ENCODE peak calls at places on chromosomes 5 and 9, in seven cellular contexts. One of them, this sample, is unnamed.

GRCh38 chr5:157384971-157385709 is 74.9 kb upstream of the NIPAL4 start:
- DNase-seq in CD8-positive, alpha-beta T cell: no peak
- DNase-seq in endothelial cell: peak
- DNase-seq in RPMI8226: no peak
- DNase-seq in mesenchymal stem cell: peak
- DNase-seq in cardiac fibroblast: peak
- DNase-seq in B cell: no peak
- DNase-seq in this sample: no peak

GRCh38 chr9:136120438-136120844 is 1.8 kb upstream of the TMEM250 start:
- DNase-seq in CD8-positive, alpha-beta T cell: no peak
- DNase-seq in endothelial cell: no peak
- DNase-seq in RPMI8226: no peak
- DNase-seq in mesenchymal stem cell: no peak
- DNase-seq in cardiac fibroblast: no peak
- DNase-seq in B cell: no peak
- DNase-seq in this sample: no peak

GRCh38 chr5:179880066-179880650 is 21.5 kb upstream of the MRNIP start:
- DNase-seq in CD8-positive, alpha-beta T cell: no peak
- DNase-seq in endothelial cell: no peak
- DNase-seq in RPMI8226: no peak
- DNase-seq in mesenchymal stem cell: no peak
- DNase-seq in cardiac fibroblast: no peak
- DNase-seq in B cell: peak
- DNase-seq in this sample: no peak

GRCh38 chr9:127393680-127394079 is 3.3 kb upstream of the SLC2A8 start:
- DNase-seq in CD8-positive, alpha-beta T cell: no peak
- DNase-seq in endothelial cell: no peak
- DNase-seq in RPMI8226: no peak
- DNase-seq in mesenchymal stem cell: no peak
- DNase-seq in cardiac fibroblast: peak
- DNase-seq in B cell: no peak
- DNase-seq in this sample: no peak

GRCh38 chr5:112097768-112098167 is 321.3 kb downstream of the EPB41L4A start:
- DNase-seq in CD8-positive, alpha-beta T cell: no peak
- DNase-seq in endothelial cell: no peak
- DNase-seq in RPMI8226: no peak
- DNase-seq in mesenchymal stem cell: no peak
- DNase-seq in cardiac fibroblast: peak
- DNase-seq in B cell: no peak
- DNase-seq in this sample: no peak

GRCh38 chr9:129436751-129437625 is 183.9 kb downstream of the C9orf50 start:
- DNase-seq in CD8-positive, alpha-beta T cell: peak
- DNase-seq in endothelial cell: peak
- DNase-seq in RPMI8226: peak
- DNase-seq in mesenchymal stem cell: peak
- DNase-seq in cardiac fibroblast: peak
- DNase-seq in B cell: peak
- DNase-seq in this sample: no peak

GRCh38 chr5:55324815-55325418 is 17.1 kb downstream of the MTREX start:
- DNase-seq in CD8-positive, alpha-beta T cell: no peak
- DNase-seq in endothelial cell: no peak
- DNase-seq in RPMI8226: peak
- DNase-seq in mesenchymal stem cell: peak
- DNase-seq in cardiac fibroblast: peak
- DNase-seq in B cell: no peak
- DNase-seq in this sample: no peak

GRCh38 chr5:97854871-97855762 is 672.1 kb upstream of the RIOK2 start:
- DNase-seq in CD8-positive, alpha-beta T cell: no peak
- DNase-seq in endothelial cell: no peak
- DNase-seq in RPMI8226: no peak
- DNase-seq in mesenchymal stem cell: peak
- DNase-seq in cardiac fibroblast: peak
- DNase-seq in B cell: no peak
- DNase-seq in this sample: no peak

GRCh38 chr5:57439601-57440000 is 43.0 kb downstream of the ACTBL2 start:
- DNase-seq in CD8-positive, alpha-beta T cell: no peak
- DNase-seq in endothelial cell: no peak
- DNase-seq in RPMI8226: no peak
- DNase-seq in mesenchymal stem cell: no peak
- DNase-seq in cardiac fibroblast: no peak
- DNase-seq in B cell: no peak
- DNase-seq in this sample: no peak

GRCh38 chr9:122389799-122390481 is 19.1 kb downstream of the PTGS1 start:
- DNase-seq in CD8-positive, alpha-beta T cell: no peak
- DNase-seq in endothelial cell: peak
- DNase-seq in RPMI8226: no peak
- DNase-seq in mesenchymal stem cell: no peak
- DNase-seq in cardiac fibroblast: no peak
- DNase-seq in B cell: peak
- DNase-seq in this sample: no peak

GRCh38 chr5:120055858-120056257 is 408.2 kb upstream of the PRR16 start:
- DNase-seq in CD8-positive, alpha-beta T cell: no peak
- DNase-seq in endothelial cell: no peak
- DNase-seq in RPMI8226: peak
- DNase-seq in mesenchymal stem cell: peak
- DNase-seq in cardiac fibroblast: peak
- DNase-seq in B cell: no peak
- DNase-seq in this sample: no peak

GRCh38 chr5:15601274-15601673 is 101.3 kb downstream of the FBXL7 start:
- DNase-seq in CD8-positive, alpha-beta T cell: no peak
- DNase-seq in endothelial cell: no peak
- DNase-seq in RPMI8226: no peak
- DNase-seq in mesenchymal stem cell: no peak
- DNase-seq in cardiac fibroblast: peak
- DNase-seq in B cell: no peak
- DNase-seq in this sample: no peak

GRCh38 chr9:129392093-129392541 is 214.1 kb upstream of the IER5L start:
- DNase-seq in CD8-positive, alpha-beta T cell: no peak
- DNase-seq in endothelial cell: no peak
- DNase-seq in RPMI8226: no peak
- DNase-seq in mesenchymal stem cell: no peak
- DNase-seq in cardiac fibroblast: no peak
- DNase-seq in B cell: no peak
- DNase-seq in this sample: no peak

GRCh38 chr9:120099064-120099463 is 480.9 kb downstream of the CDK5RAP2 start:
- DNase-seq in CD8-positive, alpha-beta T cell: no peak
- DNase-seq in endothelial cell: no peak
- DNase-seq in RPMI8226: no peak
- DNase-seq in mesenchymal stem cell: no peak
- DNase-seq in cardiac fibroblast: no peak
- DNase-seq in B cell: no peak
- DNase-seq in this sample: no peak

GRCh38 chr9:6619909-6620308 is 25.6 kb downstream of the GLDC start:
- DNase-seq in CD8-positive, alpha-beta T cell: no peak
- DNase-seq in endothelial cell: no peak
- DNase-seq in RPMI8226: no peak
- DNase-seq in mesenchymal stem cell: no peak
- DNase-seq in cardiac fibroblast: no peak
- DNase-seq in B cell: no peak
- DNase-seq in this sample: no peak

GRCh38 chr9:29209748-29210276 is 1636.5 kb upstream of the C9orf72 start:
- DNase-seq in CD8-positive, alpha-beta T cell: no peak
- DNase-seq in endothelial cell: no peak
- DNase-seq in RPMI8226: no peak
- DNase-seq in mesenchymal stem cell: no peak
- DNase-seq in cardiac fibroblast: no peak
- DNase-seq in B cell: no peak
- DNase-seq in this sample: no peak

GRCh38 chr5:123075521-123076163 is 13.4 kb upstream of the PRDM6 start:
- DNase-seq in CD8-positive, alpha-beta T cell: no peak
- DNase-seq in endothelial cell: no peak
- DNase-seq in RPMI8226: no peak
- DNase-seq in mesenchymal stem cell: no peak
- DNase-seq in cardiac fibroblast: no peak
- DNase-seq in B cell: no peak
- DNase-seq in this sample: no peak

GRCh38 chr5:135729582-135729879 is 104.9 kb upstream of the SLC25A48 start:
- DNase-seq in CD8-positive, alpha-beta T cell: no peak
- DNase-seq in endothelial cell: no peak
- DNase-seq in RPMI8226: no peak
- DNase-seq in mesenchymal stem cell: no peak
- DNase-seq in cardiac fibroblast: no peak
- DNase-seq in B cell: no peak
- DNase-seq in this sample: no peak

GRCh38 chr9:95211028-95211427 is 106.5 kb downstream of the FANCC start:
- DNase-seq in CD8-positive, alpha-beta T cell: no peak
- DNase-seq in endothelial cell: no peak
- DNase-seq in RPMI8226: no peak
- DNase-seq in mesenchymal stem cell: no peak
- DNase-seq in cardiac fibroblast: no peak
- DNase-seq in B cell: no peak
- DNase-seq in this sample: no peak

GRCh38 chr9:93295031-93295430 is 111.1 kb downstream of the WNK2 start:
- DNase-seq in CD8-positive, alpha-beta T cell: no peak
- DNase-seq in endothelial cell: no peak
- DNase-seq in RPMI8226: no peak
- DNase-seq in mesenchymal stem cell: no peak
- DNase-seq in cardiac fibroblast: peak
- DNase-seq in B cell: peak
- DNase-seq in this sample: no peak

GRCh38 chr9:19922476-19923118 is 133.8 kb upstream of the SLC24A2 start:
- DNase-seq in CD8-positive, alpha-beta T cell: no peak
- DNase-seq in endothelial cell: peak
- DNase-seq in RPMI8226: no peak
- DNase-seq in mesenchymal stem cell: peak
- DNase-seq in cardiac fibroblast: peak
- DNase-seq in B cell: no peak
- DNase-seq in this sample: no peak

GRCh38 chr5:56273376-56274005 is 40.4 kb upstream of the ANKRD55 start:
- DNase-seq in CD8-positive, alpha-beta T cell: no peak
- DNase-seq in endothelial cell: no peak
- DNase-seq in RPMI8226: no peak
- DNase-seq in mesenchymal stem cell: no peak
- DNase-seq in cardiac fibroblast: no peak
- DNase-seq in B cell: no peak
- DNase-seq in this sample: no peak

GRCh38 chr9:125600194-125600593 is 106.8 kb downstream of the MAPKAP1 start:
- DNase-seq in CD8-positive, alpha-beta T cell: no peak
- DNase-seq in endothelial cell: no peak
- DNase-seq in RPMI8226: peak
- DNase-seq in mesenchymal stem cell: no peak
- DNase-seq in cardiac fibroblast: peak
- DNase-seq in B cell: no peak
- DNase-seq in this sample: no peak

GRCh38 chr9:18490591-18491370 is 16.8 kb downstream of the ADAMTSL1 start:
- DNase-seq in CD8-positive, alpha-beta T cell: no peak
- DNase-seq in endothelial cell: no peak
- DNase-seq in RPMI8226: no peak
- DNase-seq in mesenchymal stem cell: peak
- DNase-seq in cardiac fibroblast: peak
- DNase-seq in B cell: no peak
- DNase-seq in this sample: no peak

GRCh38 chr5:103829585-103829984 is 267.0 kb upstream of the NUDT12 start:
- DNase-seq in CD8-positive, alpha-beta T cell: no peak
- DNase-seq in endothelial cell: peak
- DNase-seq in RPMI8226: peak
- DNase-seq in mesenchymal stem cell: no peak
- DNase-seq in cardiac fibroblast: no peak
- DNase-seq in B cell: no peak
- DNase-seq in this sample: no peak

GRCh38 chr5:134406390-134406789 is 5.3 kb downstream of the CDKN2AIPNL start:
- DNase-seq in CD8-positive, alpha-beta T cell: no peak
- DNase-seq in endothelial cell: no peak
- DNase-seq in RPMI8226: no peak
- DNase-seq in mesenchymal stem cell: peak
- DNase-seq in cardiac fibroblast: no peak
- DNase-seq in B cell: no peak
- DNase-seq in this sample: no peak

GRCh38 chr9:133767008-133767407 is 28.9 kb upstream of the SARDH start:
- DNase-seq in CD8-positive, alpha-beta T cell: no peak
- DNase-seq in endothelial cell: no peak
- DNase-seq in RPMI8226: no peak
- DNase-seq in mesenchymal stem cell: no peak
- DNase-seq in cardiac fibroblast: no peak
- DNase-seq in B cell: no peak
- DNase-seq in this sample: no peak

This sample was measured in activated gamma-delta T cell treated with anti-CD3 and anti-CD28 coated beads, Interleukin-2, amount 50 U/mL, for 16 hours.